ENCODE peak calls at places on chromosome 12, in six cellular contexts. V is LoVo, M is C1 segment of cervical spinal cord, Q is testis, R is right cardiac atrium, C is non-pigmented ciliary epithelial cell. K is an unnamed sample.

GRCh38 chr12:132327351-132328171 is 1.8 kb downstream of the GALNT9 start:
- DNase-seq in V (peak), M (no peak), Q (peak), R (no peak), C (peak), K (peak)

GRCh38 chr12:92619730-92620684 is 82.8 kb upstream of the PLEKHG7 start:
- DNase-seq in V (no peak), M (no peak), Q (no peak), R (no peak), C (no peak), K (peak)

GRCh38 chr12:101854747-101855146 is 22.6 kb upstream of the DRAM1 start:
- DNase-seq in V (no peak), M (no peak), Q (no peak), R (no peak), C (no peak), K (no peak)

GRCh38 chr12:124222368-124223245 is 72.3 kb upstream of the RFLNA start:
- DNase-seq in V (no peak), M (no peak), Q (no peak), R (no peak), C (no peak), K (no peak)

GRCh38 chr12:50934371-50934851 is 17.9 kb upstream of the HIGD1C start:
- DNase-seq in V (no peak), M (no peak), Q (no peak), R (no peak), C (peak), K (no peak)

GRCh38 chr12:66539451-66539850 is 139.4 kb downstream of the GRIP1 start:
- DNase-seq in V (no peak), M (no peak), Q (no peak), R (no peak), C (no peak), K (no peak)

GRCh38 chr12:78248321-78248720 is 417.6 kb downstream of the NAV3 start:
- DNase-seq in V (no peak), M (no peak), Q (no peak), R (no peak), C (no peak), K (no peak)

GRCh38 chr12:64390275-64390851 is at the start of gene C12orf56:
- DNase-seq in V (no peak), M (peak), Q (no peak), R (peak), C (no peak), K (peak)

GRCh38 chr12:98259667-98260066 is 255.7 kb upstream of the TMPO start:
- DNase-seq in V (no peak), M (no peak), Q (no peak), R (no peak), C (no peak), K (no peak)

GRCh38 chr12:132505852-132506219 is 15.9 kb downstream of the FBRSL1 start:
- DNase-seq in V (no peak), M (no peak), Q (no peak), R (no peak), C (no peak), K (no peak)

GRCh38 chr12:95859344-95859816 is 628 bp downstream of the SNRPF start:
- DNase-seq in V (peak), M (no peak), Q (no peak), R (no peak), C (no peak), K (no peak)

GRCh38 chr12:130646690-130647089 is 69.4 kb downstream of the RIMBP2 start:
- DNase-seq in V (no peak), M (no peak), Q (no peak), R (no peak), C (no peak), K (no peak)

GRCh38 chr12:716506-716905 is 35.9 kb upstream of the WNK1 start:
- DNase-seq in V (no peak), M (no peak), Q (no peak), R (no peak), C (no peak), K (no peak)

GRCh38 chr12:110776410-110776809 is 33.7 kb upstream of the PPP1CC start:
- DNase-seq in V (no peak), M (no peak), Q (no peak), R (no peak), C (no peak), K (peak)

GRCh38 chr12:110861729-110862128 is 14.9 kb downstream of the CCDC63 start:
- DNase-seq in V (no peak), M (no peak), Q (no peak), R (no peak), C (no peak), K (no peak)

GRCh38 chr12:114403044-114403689 is 2.8 kb downstream of the TBX5 start:
- DNase-seq in V (no peak), M (no peak), Q (no peak), R (peak), C (no peak), K (no peak)

GRCh38 chr12:60822601-60823000 is 1226.8 kb downstream of the SLC16A7 start:
- DNase-seq in V (no peak), M (no peak), Q (no peak), R (no peak), C (no peak), K (no peak)

GRCh38 chr12:47014474-47014873 is 64.9 kb upstream of the PCED1B start:
- DNase-seq in V (peak), M (no peak), Q (no peak), R (no peak), C (peak), K (peak)

GRCh38 chr12:126191037-126191891 is 1126.0 kb downstream of the AACS start:
- DNase-seq in V (no peak), M (no peak), Q (no peak), R (peak), C (no peak), K (peak)

GRCh38 chr12:92898755-92899154 is 30.3 kb downstream of the EEA1 start:
- DNase-seq in V (no peak), M (no peak), Q (no peak), R (no peak), C (no peak), K (no peak)

GRCh38 chr12:57278465-57279453 is 27.8 kb upstream of the STAC3 start:
- DNase-seq in V (no peak), M (no peak), Q (no peak), R (no peak), C (no peak), K (no peak)

GRCh38 chr12:100801335-100801734 is 6.8 kb downstream of the ANO4 start:
- DNase-seq in V (no peak), M (no peak), Q (no peak), R (no peak), C (no peak), K (no peak)

GRCh38 chr12:113203852-113204760 is 17.2 kb upstream of the TPCN1 start:
- DNase-seq in V (no peak), M (no peak), Q (no peak), R (no peak), C (no peak), K (no peak)

GRCh38 chr12:32587536-32588346 is 91.4 kb upstream of the DNM1L start:
- DNase-seq in V (no peak), M (no peak), Q (no peak), R (no peak), C (no peak), K (no peak)

GRCh38 chr12:94674835-94675234 is 24.5 kb upstream of the TMCC3 start:
- DNase-seq in V (no peak), M (peak), Q (peak), R (peak), C (no peak), K (no peak)

GRCh38 chr12:77980782-77981181 is 150.1 kb downstream of the NAV3 start:
- DNase-seq in V (no peak), M (no peak), Q (no peak), R (no peak), C (no peak), K (no peak)

GRCh38 chr12:51533799-51534198 is 57.2 kb upstream of the SCN8A start:
- DNase-seq in V (no peak), M (no peak), Q (no peak), R (no peak), C (no peak), K (no peak)

GRCh38 chr12:120538281-120539156 is 4.4 kb downstream of the RNF10 start:
- DNase-seq in V (peak), M (no peak), Q (no peak), R (peak), C (no peak), K (peak)

GRCh38 chr12:80627773-80628172 is 79.7 kb upstream of the MYF6 start:
- DNase-seq in V (no peak), M (no peak), Q (no peak), R (no peak), C (peak), K (no peak)

K was measured in Calu3.